ENCODE peak calls at places on chromosomes 13 and 19, in four cellular contexts. W, G, H and J are unnamed samples.

GRCh38 chr13:109396266-109396665 is 390.1 kb downstream of the IRS2 start:
- DNase-seq in W (no peak), G (no peak), H (no peak), J (no peak)

GRCh38 chr19:49916839-49917733 is 11.9 kb upstream of the ATF5 start:
- DNase-seq in W (no peak), G (no peak), H (no peak), J (no peak)

GRCh38 chr19:5586300-5587070 is 18.7 kb upstream of the TINCR start:
- DNase-seq in W (no peak), G (no peak), H (no peak), J (no peak)

GRCh38 chr19:29714953-29715694 is at the start of gene C19orf12:
- DNase-seq in W (peak; percentile 72), G (peak; percentile 73), H (peak; percentile 77), J (peak; percentile 65)

GRCh38 chr19:45315304-45315703 is 7.4 kb downstream of the CKM start:
- DNase-seq in W (no peak), G (no peak), H (no peak), J (no peak)

GRCh38 chr13:110856941-110857835 is 57.7 kb downstream of the ANKRD10 start:
- DNase-seq in W (no peak), G (no peak), H (no peak), J (no peak)

GRCh38 chr19:43820098-43820860 is 6.8 kb upstream of the ZNF283 start:
- DNase-seq in W (no peak), G (no peak), H (no peak), J (no peak)

GRCh38 chr13:29448124-29448685 is 147.3 kb downstream of the SLC7A1 start:
- DNase-seq in W (no peak), G (no peak), H (no peak), J (no peak)

GRCh38 chr19:38049105-38049649 is 142.2 kb downstream of the SIPA1L3 start:
- DNase-seq in W (no peak), G (peak; percentile 51), H (no peak), J (peak; percentile 47)

GRCh38 chr13:27401210-27401609 is 23.2 kb upstream of the GTF3A start:
- DNase-seq in W (no peak), G (no peak), H (no peak), J (no peak)

GRCh38 chr13:33284916-33285315 is 639 bp downstream of the STARD13 start:
- DNase-seq in W (no peak), G (no peak), H (no peak), J (no peak)

GRCh38 chr13:20395061-20395916 is 130.4 kb downstream of the CRYL1 start:
- DNase-seq in W (no peak), G (no peak), H (peak; percentile 33), J (no peak)

GRCh38 chr13:50912851-50913250 is 3.3 kb downstream of the RNASEH2B start:
- DNase-seq in W (no peak), G (no peak), H (no peak), J (no peak)

GRCh38 chr13:102394158-102395053 is 7.4 kb downstream of the FGF14 start:
- DNase-seq in W (peak; percentile 72), G (peak; percentile 91), H (peak; percentile 97), J (peak; percentile 80)

GRCh38 chr19:51002542-51003311 is 1.3 kb upstream of the KLK8 start:
- DNase-seq in W (peak; percentile 98), G (no peak), H (peak; percentile 83), J (no peak)

GRCh38 chr13:44921931-44922758 is 67.1 kb downstream of the NUFIP1 start:
- DNase-seq in W (no peak), G (no peak), H (no peak), J (no peak)

GRCh38 chr13:111337206-111337605 is 16.8 kb downstream of the TEX29 start:
- DNase-seq in W (no peak), G (no peak), H (no peak), J (no peak)

GRCh38 chr19:15125232-15126067 is 18.2 kb downstream of the SYDE1 start:
- DNase-seq in W (peak; percentile 97), G (peak; percentile 97), H (peak; percentile 98), J (peak; percentile 97)

GRCh38 chr19:43755256-43755801 is 567 bp upstream of the SMG9 start:
- DNase-seq in W (peak; percentile 87), G (no peak), H (peak; percentile 78), J (no peak)

GRCh38 chr19:11322269-11323024 is 17.0 kb downstream of the RAB3D start:
- DNase-seq in W (no peak), G (no peak), H (no peak), J (no peak)

GRCh38 chr19:53581871-53582279 is 43.9 kb downstream of the ZNF331 start:
- DNase-seq in W (no peak), G (no peak), H (peak; percentile 54), J (no peak)

GRCh38 chr19:49213791-49214190 is 56.2 kb downstream of the TRPM4 start:
- DNase-seq in W (peak; percentile 69), G (no peak), H (peak; percentile 72), J (no peak)

GRCh38 chr19:3784607-3785463 is 1.3 kb downstream of the MATK start:
- DNase-seq in W (no peak), G (no peak), H (peak; percentile 56), J (no peak)

GRCh38 chr13:100513987-100514670 is 74.5 kb downstream of the GGACT start:
- DNase-seq in W (no peak), G (no peak), H (no peak), J (no peak)

GRCh38 chr13:27375686-27376326 is 48.6 kb upstream of the GTF3A start:
- DNase-seq in W (peak; percentile 69), G (peak; percentile 47), H (peak; percentile 94), J (no peak)

GRCh38 chr13:21668665-21669599 is 1.9 kb upstream of the FGF9 start:
- DNase-seq in W (no peak), G (no peak), H (peak; percentile 70), J (no peak)

GRCh38 chr19:30696514-30696913 is 324.3 kb downstream of the ZNF536 start:
- DNase-seq in W (peak; percentile 86), G (peak; percentile 33), H (peak; percentile 82), J (no peak)

GRCh38 chr19:18389736-18390074 is 3.7 kb downstream of the GDF15 start:
- DNase-seq in W (no peak), G (no peak), H (no peak), J (no peak)

GRCh38 chr19:52786078-52786463 is 520 bp downstream of the ZNF600 start:
- DNase-seq in W (peak; percentile 3), G (no peak), H (peak; percentile 55), J (no peak)

GRCh38 chr19:38245826-38246498 is 10.2 kb downstream of the PPP1R14A start:
- DNase-seq in W (no peak), G (no peak), H (no peak), J (no peak)

GRCh38 chr13:112689498-112690241 is at the start of gene ATP11A:
- DNase-seq in W (peak; percentile 94), G (peak; percentile 94), H (peak; percentile 84), J (peak; percentile 91)

GRCh38 chr13:40102854-40103253 is 447.4 kb downstream of the COG6 start:
- DNase-seq in W (peak; percentile 13), G (no peak), H (no peak), J (no peak)

DNA sequence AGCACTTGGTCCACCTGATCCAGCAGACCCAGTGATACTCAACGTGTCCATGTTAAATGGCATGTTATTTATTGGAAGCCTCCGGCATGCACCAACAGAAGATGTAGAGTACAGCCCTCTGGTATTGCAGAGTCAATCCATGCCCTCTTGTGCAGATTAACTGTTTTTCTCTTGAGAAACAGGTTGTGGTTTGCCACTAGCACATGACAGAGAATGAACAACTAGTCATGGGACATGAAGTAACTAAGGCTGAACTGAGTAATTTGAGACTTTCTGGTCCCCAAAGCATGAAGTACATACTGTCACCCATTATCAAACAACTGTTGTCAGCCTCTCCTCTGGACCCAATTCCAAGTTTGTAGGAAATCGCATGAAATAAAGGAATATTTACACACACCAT is 3.2 kb downstream of the ZNF562 start:
- DNase-seq in W (no peak), G (no peak), H (no peak), J (no peak)
- TF ChIP-seq TAF1 in W (no peak), G (no peak), H (no peak), J (no peak)

DNA sequence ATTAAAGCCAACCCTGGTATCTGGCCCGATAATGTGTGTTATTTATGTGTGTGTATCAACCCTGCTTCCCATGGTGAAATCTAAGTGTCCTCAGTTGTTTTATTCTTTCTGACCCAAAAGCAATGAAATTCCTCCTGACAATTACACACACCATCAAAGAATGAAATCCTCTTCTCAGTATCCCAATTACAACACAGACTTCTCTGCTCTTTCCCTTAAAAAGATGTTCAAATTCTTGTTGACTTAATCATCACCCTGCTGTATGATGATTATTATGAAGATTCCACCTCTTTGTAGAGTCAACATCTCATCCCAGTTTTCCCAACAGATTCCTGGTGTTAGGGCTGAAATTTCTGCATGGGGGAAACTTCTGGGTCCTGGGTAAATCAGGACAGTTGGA is 8.9 kb upstream of the TRPC4 start:
- DNase-seq in W (no peak), G (no peak), H (no peak), J (no peak)
- TF ChIP-seq POLR2A in W (no peak), G (no peak), H (no peak), J (no peak)

GRCh38 chr19:2557093-2557440 is 81.1 kb downstream of the GADD45B start:
- DNase-seq in W (no peak), G (no peak), H (no peak), J (no peak)
- TF ChIP-seq TAF1 in W (no peak), G (no peak), H (no peak), J (no peak)

GRCh38 chr19:42246869-42247630 is 4.6 kb upstream of the GSK3A start:
- DNase-seq in W (no peak), G (no peak), H (no peak), J (no peak)
- TF ChIP-seq POLR2A in W (peak; percentile 66), G (no peak), H (no peak), J (peak; percentile 18)

GRCh38 chr19:13015361-13016231 is 20.3 kb downstream of the NFIX start:
- DNase-seq in W (no peak), G (no peak), H (peak; percentile 65), J (no peak)

GRCh38 chr19:13014921-13015280 is 19.6 kb downstream of the NFIX start:
- DNase-seq in W (no peak), G (no peak), H (no peak), J (no peak)

GRCh38 chr19:13012690-13013608 is 17.7 kb downstream of the NFIX start:
- DNase-seq in W (peak; percentile 80), G (peak; percentile 58), H (no peak), J (peak; percentile 58)

GRCh38 chr19:13013649-13014048 is 18.4 kb downstream of the NFIX start:
- DNase-seq in W (no peak), G (no peak), H (no peak), J (no peak)

GRCh38 chr19:13014101-13014920 is 19.0 kb downstream of the NFIX start:
- DNase-seq in W (no peak), G (no peak), H (peak; percentile 71), J (no peak)
- TF ChIP-seq TAF1 in W (no peak), G (no peak), H (no peak), J (no peak)

GRCh38 chr19:55655648-55656040 is 809 bp downstream of the U2AF2 start:
- DNase-seq in W (no peak), G (no peak), H (no peak), J (no peak)

GRCh38 chr19:55656552-55656951 is 1.7 kb downstream of the U2AF2 start:
- DNase-seq in W (no peak), G (no peak), H (no peak), J (no peak)

GRCh38 chr19:55654323-55654832 is 457 bp upstream of the U2AF2 start:
- DNase-seq in W (peak; percentile 91), G (peak; percentile 79), H (peak; percentile 100), J (peak; percentile 75)

GRCh38 chr19:55653651-55654322 is 1.0 kb upstream of the U2AF2 start:
- DNase-seq in W (peak; percentile 91), G (peak; percentile 90), H (peak; percentile 98), J (peak; percentile 94)

GRCh38 chr19:55654833-55655647 is at the start of gene U2AF2:
- DNase-seq in W (peak; percentile 96), G (peak; percentile 81), H (peak; percentile 97), J (peak; percentile 80)
- TF ChIP-seq POLR2A in W (peak; percentile 92), G (peak; percentile 87), H (peak; percentile 66), J (peak; percentile 79)